ENCODE peak calls at places on chromosomes 13 and 19, in eight cellular contexts. Q is psoas muscle, O is adrenal gland, I is H1, J is fibroblast of lung, N is endodermal cell, A is suprapubic skin, L is tibial nerve. K is an unnamed sample. For H3K4me1, the result is how much of the 10 kb centered on the place peaks cover.

GRCh38 chr19:46478356-46478986 is 7.1 kb upstream of the PNMA8A start:
- DNase-seq in O (no peak), N (peak), Q (no peak), A (no peak), L (no peak), I (peak), J (peak), K (no peak)

GRCh38 chr13:51935326-51936171 is 73.8 kb downstream of the CCDC70 start:
- DNase-seq in J (peak), O (no peak), Q (no peak), A (peak), I (peak), N (peak), L (no peak), K (no peak)

GRCh38 chr13:20714563-20715339 is 11.3 kb downstream of the IL17D start:
- DNase-seq in N (no peak), A (no peak), O (no peak), I (no peak), J (peak), L (peak), Q (peak), K (no peak)

GRCh38 chr19:44512326-44513298 is 12.3 kb upstream of the ZNF180 start:
- DNase-seq in A (no peak), Q (no peak), N (peak), I (peak), O (no peak), L (no peak), J (peak), K (peak)

GRCh38 chr13:64808704-64809103 is 2421.4 kb downstream of the PCDH9 start:
- DNase-seq in N (no peak), O (no peak), Q (no peak), L (no peak), I (no peak), A (no peak), J (no peak), K (no peak)

GRCh38 chr13:38418286-38418685 is 68.6 kb downstream of the UFM1 start:
- DNase-seq in L (no peak), J (no peak), N (no peak), A (no peak), O (no peak), Q (no peak), I (no peak), K (no peak)

GRCh38 chr13:67557642-67558241 is 327.6 kb upstream of the PCDH9 start:
- DNase-seq in I (no peak), N (no peak), A (no peak), J (peak), L (no peak), O (no peak), Q (no peak), K (no peak)

GRCh38 chr13:79481685-79482052 is 714 bp downstream of the NDFIP2 start:
- DNase-seq in I (no peak), Q (no peak), A (no peak), O (no peak), L (no peak), J (peak), N (no peak), K (no peak)

GRCh38 chr19:35213678-35214632 is 14.6 kb downstream of the FAM187B start:
- DNase-seq in J (peak), Q (peak), L (peak), N (peak), O (peak), I (no peak), A (peak), K (peak)

GRCh38 chr19:39372941-39373340 is 18.0 kb downstream of the PAF1 start:
- DNase-seq in I (no peak), Q (no peak), J (no peak), A (no peak), L (no peak), N (no peak), O (no peak), K (no peak)

GRCh38 chr13:41809962-41810361 is 150.9 kb downstream of the VWA8 start:
- DNase-seq in J (no peak), A (no peak), L (no peak), Q (no peak), O (no peak), I (no peak), N (no peak), K (no peak)

GRCh38 chr19:56377105-56377924 is 16.0 kb downstream of the ZNF582 start:
- DNase-seq in J (peak), Q (no peak), N (no peak), I (no peak), L (no peak), O (no peak), A (no peak), K (no peak)

GRCh38 chr19:4589579-4590410 is 30.3 kb upstream of the SEMA6B start:
- DNase-seq in L (no peak), A (no peak), N (peak), I (peak), J (no peak), Q (no peak), O (peak), K (no peak)
- TF ChIP-seq CTCF in L (peak), A (no peak), N (peak), I (peak), J (peak), Q (peak), O (no peak), K (peak)

GRCh38 chr19:15323496-15324235 is 8.7 kb downstream of the BRD4 start:
- DNase-seq in Q (peak), O (peak), N (no peak), A (no peak), I (no peak), J (peak), L (peak), K (no peak)
- H3K4me1 ChIP-seq in Q (half or more), O (half or more), N (under half), A (half or more), I (under half), J (half or more), L (half or more), K (under half)

GRCh38 chr13:93002071-93002470 is 224.5 kb upstream of the GPC6 start:
- DNase-seq in L (no peak), J (peak), Q (no peak), O (no peak), N (no peak), I (no peak), A (no peak), K (no peak)

GRCh38 chr13:93003531-93003930 is 223.1 kb upstream of the GPC6 start:
- DNase-seq in Q (no peak), I (no peak), L (no peak), N (no peak), O (no peak), A (no peak), J (no peak), K (no peak)

GRCh38 chr13:93007928-93008327 is 218.7 kb upstream of the GPC6 start:
- DNase-seq in J (no peak), O (no peak), I (no peak), L (no peak), N (no peak), A (no peak), Q (no peak), K (no peak)

GRCh38 chr13:93004919-93005318 is 221.7 kb upstream of the GPC6 start:
- DNase-seq in J (peak), A (no peak), I (no peak), N (peak), Q (no peak), L (no peak), O (no peak), K (no peak)
- TF ChIP-seq CTCF in J (no peak), A (no peak), I (peak), N (peak), Q (no peak), L (no peak), O (no peak), K (peak)

DNA sequence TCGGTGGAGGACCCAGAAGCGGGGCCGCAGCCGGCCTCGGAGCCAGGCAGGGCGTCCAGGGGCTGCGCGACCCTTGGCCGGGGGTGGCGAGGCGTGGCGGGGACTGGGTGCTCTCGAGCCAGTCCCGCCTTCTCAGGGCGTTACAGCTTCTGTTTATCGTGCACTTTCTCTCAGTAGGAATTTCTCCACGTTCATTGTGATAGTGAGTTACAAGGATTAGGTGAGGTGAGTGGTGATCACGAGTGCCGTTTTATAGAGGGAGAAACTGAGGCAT is 589 bp downstream of the AP1M1 start:
- DNase-seq in Q (no peak), A (no peak), O (no peak), N (no peak), J (no peak), L (no peak), I (no peak), K (no peak)
- H3K4me1 ChIP-seq in Q (under half), A (under half), O (under half), N (under half), J (under half), L (under half), I (under half), K (under half)

DNA sequence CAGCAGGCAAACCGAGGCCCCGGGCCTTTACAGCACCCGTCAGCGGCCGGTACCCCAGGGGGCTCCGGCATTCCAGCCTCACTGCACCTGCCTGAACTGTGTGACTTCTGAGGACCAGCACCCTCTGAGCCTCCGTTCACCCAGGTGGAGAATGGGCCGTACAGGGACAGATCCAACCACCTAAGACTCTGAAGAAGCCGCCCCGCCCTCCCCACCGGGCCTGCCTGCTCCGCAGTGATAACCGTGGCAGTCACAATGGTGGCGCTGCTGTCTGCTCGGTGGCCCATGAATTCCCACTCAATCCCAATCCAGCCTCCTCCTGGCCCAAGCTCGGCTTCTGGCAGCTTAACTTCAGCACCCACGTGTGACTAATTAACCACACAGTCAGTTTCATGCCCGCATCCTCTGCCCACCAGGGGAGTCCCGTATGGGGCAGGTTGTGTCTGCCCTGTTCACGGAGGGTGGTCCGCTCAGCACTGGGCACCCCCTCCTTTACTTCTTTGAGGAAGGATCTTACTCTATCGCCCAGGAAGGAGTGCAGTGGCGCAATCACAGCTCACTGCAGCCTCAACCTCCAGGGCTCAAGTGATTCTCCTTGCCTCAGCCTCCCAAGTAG is 3.4 kb downstream of the TCF3 start:
- DNase-seq in J (peak), Q (no peak), O (no peak), N (no peak), L (no peak), I (no peak), A (no peak), K (no peak)
- TF ChIP-seq CTCF in J (no peak), Q (no peak), O (no peak), N (no peak), L (no peak), I (no peak), A (no peak), K (no peak)

GRCh38 chr19:29858000-29858596 is 46.3 kb downstream of the CCNE1 start:
- DNase-seq in Q (peak), O (no peak), A (no peak), N (peak), J (no peak), L (no peak), I (peak), K (no peak)
- H3K4me1 ChIP-seq in Q (under half), O (under half), A (under half), N (under half), J (under half), L (under half), I (under half), K (under half)

GRCh38 chr13:69306766-69307165 is 800.9 kb upstream of the ATXN8OS start:
- DNase-seq in O (no peak), J (no peak), A (no peak), N (no peak), L (no peak), I (no peak), Q (no peak), K (no peak)
- TF ChIP-seq CTCF in O (no peak), J (no peak), A (no peak), N (peak), L (no peak), I (no peak), Q (no peak), K (no peak)

GRCh38 chr19:13838943-13839192 is 38.1 kb upstream of the NANOS3 start:
- DNase-seq in I (no peak), Q (no peak), N (peak), L (no peak), O (no peak), A (no peak), J (no peak), K (no peak)
- H3K4me1 ChIP-seq in I (under half), Q (half or more), N (under half), L (half or more), O (under half), A (half or more), J (under half), K (under half)

GRCh38 chr19:1105873-1106840 is 2.4 kb downstream of the GPX4 start:
- DNase-seq in O (no peak), N (no peak), A (no peak), L (no peak), I (no peak), J (no peak), Q (no peak), K (no peak)
- TF ChIP-seq CTCF in O (no peak), N (no peak), A (no peak), L (no peak), I (no peak), J (no peak), Q (no peak), K (no peak)

GRCh38 chr13:33206425-33206824 is 79.1 kb downstream of the STARD13 start:
- DNase-seq in O (no peak), N (no peak), I (no peak), Q (no peak), J (peak), A (no peak), L (no peak), K (no peak)
- H3K4me1 ChIP-seq in O (under half), N (under half), I (under half), Q (under half), J (under half), A (half or more), L (half or more), K (under half)

K was measured in foreskin keratinocyte.